ENCODE peak calls at places on chromosomes 7 and 10, in four cellular contexts. Q is HepG2, N is GM12878, X is H1. O is an unnamed sample.

GRCh38 chr7:98573816-98574215 is 43.3 kb upstream of the NPTX2 start:
- DNase-seq in Q (no peak), N (no peak), X (no peak), O (no peak)

GRCh38 chr7:97107192-97107800 is 10.2 kb upstream of the SDHAF3 start:
- DNase-seq in Q (no peak), N (no peak), X (no peak), O (no peak)

GRCh38 chr10:1289591-1289990 is 233.4 kb downstream of the WDR37 start:
- DNase-seq in Q (no peak), N (no peak), X (peak), O (no peak)

GRCh38 chr10:30430544-30431298 is 3.3 kb upstream of the MAP3K8 start:
- DNase-seq in Q (no peak), N (no peak), X (no peak), O (no peak)

GRCh38 chr10:104256335-104257080 is 1.8 kb downstream of the GSTO1 start:
- DNase-seq in Q (peak), N (no peak), X (no peak), O (no peak)

GRCh38 chr10:103693070-103693811 is 162.1 kb downstream of the SH3PXD2A start:
- DNase-seq in Q (no peak), N (no peak), X (peak), O (no peak)

GRCh38 chr7:157708896-157709295 is 372.1 kb downstream of the DNAJB6 start:
- DNase-seq in Q (no peak), N (no peak), X (no peak), O (no peak)

GRCh38 chr10:96208946-96209345 is 62.4 kb downstream of the BLNK start:
- DNase-seq in Q (no peak), N (no peak), X (no peak), O (no peak)

GRCh38 chr7:9507281-9507680 is 1073.9 kb downstream of the NXPH1 start:
- DNase-seq in Q (no peak), N (no peak), X (no peak), O (no peak)

GRCh38 chr7:100102950-100103840 is 1.8 kb downstream of the AP4M1 start:
- DNase-seq in Q (no peak), N (no peak), X (no peak), O (no peak)

GRCh38 chr10:43198682-43199005 is 60.4 kb downstream of the CSGALNACT2 start:
- DNase-seq in Q (no peak), N (no peak), X (no peak), O (no peak)

GRCh38 chr7:49805686-49806085 is 32.2 kb downstream of the VWC2 start:
- DNase-seq in Q (no peak), N (no peak), X (no peak), O (no peak)

DNA sequence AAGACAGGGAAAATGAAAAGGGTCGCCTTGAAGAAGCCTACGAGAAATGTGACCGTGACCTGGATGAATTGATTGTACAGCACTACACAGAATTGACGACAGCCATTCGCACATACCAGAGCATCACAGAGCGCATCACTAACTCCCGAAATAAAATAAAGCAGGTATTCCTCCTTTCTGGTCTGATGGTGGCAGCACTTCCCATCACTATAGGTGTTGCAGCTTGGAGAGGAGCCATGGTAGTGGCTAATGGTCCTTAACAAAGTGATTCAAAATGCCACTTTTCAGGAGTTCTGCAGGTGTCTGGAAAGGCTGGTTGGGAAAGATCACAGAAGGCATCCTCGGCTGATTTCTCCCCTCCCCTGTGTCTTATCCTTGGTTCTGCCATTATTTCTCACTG is 22.1 kb downstream of the EXOC4 start:
- DNase-seq in Q (no peak), N (no peak), X (no peak), O (no peak)
- TF ChIP-seq SUZ12 in Q (no peak), N (no peak), X (no peak), O (no peak)

DNA sequence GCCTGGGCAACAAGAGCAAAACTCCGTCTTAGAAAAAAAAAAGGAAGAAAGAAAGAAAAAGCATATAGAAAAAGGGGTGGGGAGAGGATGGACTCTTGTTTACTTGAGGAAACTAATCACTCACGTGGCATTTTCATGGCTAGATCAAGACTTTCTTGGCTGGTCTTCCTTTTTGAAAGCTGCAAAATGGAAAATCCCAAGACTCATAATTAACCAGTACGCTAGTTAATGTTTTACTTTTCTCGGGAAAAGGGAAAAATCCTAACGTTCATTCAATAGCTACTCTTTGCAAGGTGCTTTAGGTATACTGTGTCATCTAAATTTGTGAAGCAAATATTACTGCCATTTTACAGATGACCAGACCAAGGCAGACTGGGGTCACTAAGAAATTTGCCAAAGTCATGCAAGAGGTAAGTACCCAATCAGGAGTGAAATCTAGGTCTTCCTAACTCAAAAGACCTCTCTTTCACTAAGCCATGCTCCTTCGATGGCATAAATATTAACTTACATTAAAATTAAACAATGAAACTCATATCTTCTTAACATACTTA is 24.4 kb downstream of the NAPEPLD start:
- DNase-seq in Q (no peak), N (no peak), X (no peak), O (no peak)
- TF ChIP-seq ZNF274 in Q (no peak), N (no peak), X (no peak), O (no peak)

GRCh38 chr7:21671859-21672258 is 129.0 kb downstream of the DNAH11 start:
- DNase-seq in Q (no peak), N (peak), X (no peak), O (no peak)
- TF ChIP-seq SUZ12 in Q (no peak), N (no peak), X (no peak), O (no peak)

GRCh38 chr10:132836248-132836831 is 50.4 kb upstream of the NKX6-2 start:
- DNase-seq in Q (no peak), N (no peak), X (no peak), O (no peak)
- TF ChIP-seq ZNF274 in Q (no peak), N (no peak), X (no peak), O (no peak)

GRCh38 chr10:15245530-15245929 is 77.0 kb upstream of the NMT2 start:
- DNase-seq in Q (peak), N (no peak), X (peak), O (peak)

GRCh38 chr10:15238553-15239335 is 70.3 kb upstream of the NMT2 start:
- DNase-seq in Q (no peak), N (no peak), X (no peak), O (no peak)

GRCh38 chr10:15244635-15245197 is 76.2 kb upstream of the NMT2 start:
- DNase-seq in Q (no peak), N (no peak), X (no peak), O (no peak)
- TF ChIP-seq SUZ12 in Q (no peak), N (no peak), X (no peak), O (no peak)